ENCODE peak calls at places on chromosomes 6 and 20, in six cellular contexts. One of them, this sample, is unnamed.

GRCh38 chr20:1427457-1428054 is 34.7 kb upstream of the FKBP1A start:
- DNase-seq in H1: peak; percentile 46
- DNase-seq in IMR-90: peak; percentile 37
- DNase-seq in mesenchymal stem cell: peak; percentile 85
- DNase-seq in trophoblast cell: no peak
- DNase-seq in neuronal stem cell: peak; percentile 43
- DNase-seq in this sample: peak; percentile 83

GRCh38 chr20:31974975-31975481 is 7.1 kb downstream of the XKR7 start:
- DNase-seq in neuronal stem cell: peak; percentile 52
- DNase-seq in IMR-90: no peak
- DNase-seq in trophoblast cell: no peak
- DNase-seq in H1: no peak
- DNase-seq in mesenchymal stem cell: no peak
- DNase-seq in this sample: peak; percentile 38

GRCh38 chr20:33539129-33539528 is 49.2 kb downstream of the CBFA2T2 start:
- DNase-seq in H1: no peak
- DNase-seq in mesenchymal stem cell: peak; percentile 90
- DNase-seq in neuronal stem cell: no peak
- DNase-seq in IMR-90: peak; percentile 91
- DNase-seq in trophoblast cell: no peak
- DNase-seq in this sample: no peak

GRCh38 chr6:13409991-13410390 is 77.4 kb downstream of the GFOD1 start:
- DNase-seq in mesenchymal stem cell: no peak
- DNase-seq in neuronal stem cell: no peak
- DNase-seq in IMR-90: peak; percentile 47
- DNase-seq in trophoblast cell: no peak
- DNase-seq in H1: no peak
- DNase-seq in this sample: no peak

GRCh38 chr20:16385462-16385861 is 187.8 kb downstream of the KIF16B start:
- DNase-seq in mesenchymal stem cell: no peak
- DNase-seq in neuronal stem cell: no peak
- DNase-seq in trophoblast cell: no peak
- DNase-seq in H1: no peak
- DNase-seq in IMR-90: no peak
- DNase-seq in this sample: no peak

GRCh38 chr6:111291860-111292259 is 191.2 kb downstream of the REV3L start:
- DNase-seq in mesenchymal stem cell: no peak
- DNase-seq in neuronal stem cell: no peak
- DNase-seq in IMR-90: no peak
- DNase-seq in H1: no peak
- DNase-seq in trophoblast cell: no peak
- DNase-seq in this sample: no peak

GRCh38 chr6:149771185-149771584 is 21.6 kb downstream of the PCMT1 start:
- DNase-seq in neuronal stem cell: no peak
- DNase-seq in H1: no peak
- DNase-seq in trophoblast cell: no peak
- DNase-seq in IMR-90: no peak
- DNase-seq in mesenchymal stem cell: no peak
- DNase-seq in this sample: no peak

GRCh38 chr20:23229989-23230388 is 120.6 kb upstream of the NXT1 start:
- DNase-seq in H1: no peak
- DNase-seq in trophoblast cell: no peak
- DNase-seq in neuronal stem cell: no peak
- DNase-seq in mesenchymal stem cell: no peak
- DNase-seq in IMR-90: no peak
- DNase-seq in this sample: no peak

GRCh38 chr20:46406986-46407670 is 713 bp upstream of the ELMO2 start:
- DNase-seq in H1: no peak
- DNase-seq in mesenchymal stem cell: no peak
- DNase-seq in trophoblast cell: peak; percentile 7
- DNase-seq in neuronal stem cell: no peak
- DNase-seq in IMR-90: peak; percentile 15
- DNase-seq in this sample: no peak

GRCh38 chr6:54286141-54286540 is 22.1 kb upstream of the TINAG start:
- DNase-seq in H1: no peak
- DNase-seq in IMR-90: no peak
- DNase-seq in mesenchymal stem cell: peak; percentile 43
- DNase-seq in neuronal stem cell: no peak
- DNase-seq in trophoblast cell: no peak
- DNase-seq in this sample: no peak

GRCh38 chr6:158642097-158642601 is 2.4 kb downstream of the DYNLT1 start:
- DNase-seq in trophoblast cell: peak; percentile 66
- DNase-seq in IMR-90: peak; percentile 96
- DNase-seq in H1: no peak
- DNase-seq in neuronal stem cell: no peak
- DNase-seq in mesenchymal stem cell: peak; percentile 83
- DNase-seq in this sample: no peak

GRCh38 chr6:72950114-72950860 is 275.0 kb downstream of the KHDC1L start:
- DNase-seq in H1: no peak
- DNase-seq in trophoblast cell: peak; percentile 35
- DNase-seq in neuronal stem cell: no peak
- DNase-seq in IMR-90: peak; percentile 89
- DNase-seq in mesenchymal stem cell: peak; percentile 95
- DNase-seq in this sample: peak; percentile 69

GRCh38 chr6:105587349-105588115 is 184.7 kb upstream of the PREP start:
- DNase-seq in trophoblast cell: peak; percentile 59
- DNase-seq in neuronal stem cell: no peak
- DNase-seq in IMR-90: peak; percentile 43
- DNase-seq in mesenchymal stem cell: peak; percentile 82
- DNase-seq in H1: no peak
- DNase-seq in this sample: no peak

GRCh38 chr6:136792945-136793289 is 640 bp upstream of the MAP3K5 start:
- DNase-seq in mesenchymal stem cell: peak; percentile 92
- DNase-seq in trophoblast cell: peak; percentile 85
- DNase-seq in H1: no peak
- DNase-seq in IMR-90: peak; percentile 85
- DNase-seq in neuronal stem cell: peak; percentile 66
- DNase-seq in this sample: peak; percentile 82

GRCh38 chr20:61045876-61046585 is 206.0 kb upstream of the CDH4 start:
- DNase-seq in neuronal stem cell: no peak
- DNase-seq in mesenchymal stem cell: no peak
- DNase-seq in trophoblast cell: no peak
- DNase-seq in H1: no peak
- DNase-seq in IMR-90: no peak
- DNase-seq in this sample: no peak

GRCh38 chr20:5216663-5217062 is 89.9 kb downstream of the CDS2 start:
- DNase-seq in IMR-90: no peak
- DNase-seq in mesenchymal stem cell: no peak
- DNase-seq in neuronal stem cell: no peak
- DNase-seq in H1: no peak
- DNase-seq in trophoblast cell: no peak
- DNase-seq in this sample: no peak

GRCh38 chr20:7113577-7114466 is 346.3 kb downstream of the BMP2 start:
- DNase-seq in IMR-90: peak; percentile 1
- DNase-seq in neuronal stem cell: peak; percentile 61
- DNase-seq in H1: peak; percentile 34
- DNase-seq in trophoblast cell: no peak
- DNase-seq in mesenchymal stem cell: peak; percentile 35
- DNase-seq in this sample: peak; percentile 83

GRCh38 chr20:49874601-49875116 is 40.7 kb downstream of the SPATA2 start:
- DNase-seq in trophoblast cell: no peak
- DNase-seq in IMR-90: no peak
- DNase-seq in H1: no peak
- DNase-seq in mesenchymal stem cell: no peak
- DNase-seq in neuronal stem cell: no peak
- DNase-seq in this sample: no peak

GRCh38 chr20:49870261-49870660 is 45.1 kb downstream of the SPATA2 start:
- DNase-seq in mesenchymal stem cell: no peak
- DNase-seq in IMR-90: no peak
- DNase-seq in trophoblast cell: no peak
- DNase-seq in H1: no peak
- DNase-seq in neuronal stem cell: no peak
- DNase-seq in this sample: no peak

GRCh38 chr20:49868964-49869363 is 46.4 kb downstream of the SPATA2 start:
- DNase-seq in H1: no peak
- DNase-seq in trophoblast cell: no peak
- DNase-seq in IMR-90: no peak
- DNase-seq in mesenchymal stem cell: no peak
- DNase-seq in neuronal stem cell: no peak
- DNase-seq in this sample: no peak

GRCh38 chr20:49871391-49871948 is 43.9 kb downstream of the SPATA2 start:
- DNase-seq in IMR-90: no peak
- DNase-seq in H1: no peak
- DNase-seq in mesenchymal stem cell: no peak
- DNase-seq in trophoblast cell: peak; percentile 78
- DNase-seq in neuronal stem cell: no peak
- DNase-seq in this sample: no peak

DNA sequence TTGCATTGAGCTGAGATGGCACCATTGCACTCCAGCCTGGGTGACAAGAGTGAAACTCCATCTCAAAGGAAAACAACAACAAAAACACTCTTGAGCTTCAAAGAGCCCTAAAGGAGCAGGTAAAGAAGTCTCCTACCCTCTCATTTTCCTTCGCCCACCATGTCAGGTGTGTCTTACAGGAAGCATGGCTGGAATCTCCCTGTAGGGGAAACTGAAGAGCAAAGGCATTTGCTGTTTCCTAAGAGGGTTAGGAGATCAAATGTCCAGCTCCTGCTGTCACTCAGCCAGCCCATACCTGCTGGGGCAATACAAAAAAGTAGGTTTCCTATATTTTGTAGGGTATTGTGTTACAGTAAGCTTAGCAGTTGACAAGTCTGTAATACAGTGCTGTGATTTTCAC is 43.3 kb downstream of the SPATA2 start:
- DNase-seq in mesenchymal stem cell: no peak
- DNase-seq in IMR-90: no peak
- DNase-seq in H1: no peak
- DNase-seq in trophoblast cell: peak; percentile 74
- DNase-seq in neuronal stem cell: no peak
- DNase-seq in this sample: peak; percentile 28
- H3K4me3 ChIP-seq in mesenchymal stem cell: no peak overlapping the region
- H3K4me3 ChIP-seq in IMR-90: no peak overlapping the region
- H3K4me3 ChIP-seq in H1: no peak overlapping the region
- H3K4me3 ChIP-seq in trophoblast cell: no peak overlapping the region
- H3K4me3 ChIP-seq in neuronal stem cell: no peak overlapping the region
- H3K4me3 ChIP-seq in this sample: no peak overlapping the region

GRCh38 chr20:58018590-58018989 is 209.9 kb downstream of the ANKRD60 start:
- DNase-seq in trophoblast cell: no peak
- DNase-seq in neuronal stem cell: no peak
- DNase-seq in IMR-90: no peak
- DNase-seq in mesenchymal stem cell: no peak
- DNase-seq in H1: no peak
- DNase-seq in this sample: no peak
- H3K4me1 ChIP-seq in trophoblast cell: no peaks in the 10 kb centered on the region
- H3K4me1 ChIP-seq in neuronal stem cell: peaks cover 1% of the 10 kb centered on the region
- H3K4me1 ChIP-seq in IMR-90: no peaks in the 10 kb centered on the region
- H3K4me1 ChIP-seq in mesenchymal stem cell: peaks cover 1% of the 10 kb centered on the region
- H3K4me1 ChIP-seq in H1: no peaks in the 10 kb centered on the region
- H3K4me1 ChIP-seq in this sample: no peaks in the 10 kb centered on the region

GRCh38 chr20:45292343-45292742 is 14.3 kb upstream of the RBPJL start:
- DNase-seq in IMR-90: no peak
- DNase-seq in H1: no peak
- DNase-seq in neuronal stem cell: no peak
- DNase-seq in trophoblast cell: no peak
- DNase-seq in mesenchymal stem cell: no peak
- DNase-seq in this sample: no peak

GRCh38 chr20:45291526-45291925 is 15.1 kb upstream of the RBPJL start:
- DNase-seq in H1: no peak
- DNase-seq in neuronal stem cell: no peak
- DNase-seq in trophoblast cell: no peak
- DNase-seq in IMR-90: no peak
- DNase-seq in mesenchymal stem cell: no peak
- DNase-seq in this sample: no peak

GRCh38 chr20:45294003-45294368 is 12.7 kb upstream of the RBPJL start:
- DNase-seq in mesenchymal stem cell: no peak
- DNase-seq in neuronal stem cell: no peak
- DNase-seq in IMR-90: no peak
- DNase-seq in trophoblast cell: no peak
- DNase-seq in H1: no peak
- DNase-seq in this sample: no peak

GRCh38 chr20:45294659-45295058 is 12.0 kb upstream of the RBPJL start:
- DNase-seq in mesenchymal stem cell: no peak
- DNase-seq in trophoblast cell: no peak
- DNase-seq in neuronal stem cell: no peak
- DNase-seq in H1: no peak
- DNase-seq in IMR-90: no peak
- DNase-seq in this sample: no peak

GRCh38 chr20:45293041-45294002 is 13.3 kb upstream of the RBPJL start:
- DNase-seq in trophoblast cell: peak; percentile 61
- DNase-seq in neuronal stem cell: peak; percentile 76
- DNase-seq in IMR-90: peak; percentile 46
- DNase-seq in mesenchymal stem cell: peak; percentile 73
- DNase-seq in H1: peak; percentile 64
- DNase-seq in this sample: peak; percentile 92
- H4K8ac ChIP-seq in trophoblast cell: peak overlapping the region; percentile 90
- H4K8ac ChIP-seq in neuronal stem cell: peak overlapping the region; percentile 95
- H4K8ac ChIP-seq in IMR-90: peak overlapping the region; percentile 30
- H4K8ac ChIP-seq in mesenchymal stem cell: peak overlapping the region; percentile 76
- H4K8ac ChIP-seq in H1: peak overlapping the region; percentile 90
- H4K8ac ChIP-seq in this sample: no peak overlapping the region

GRCh38 chr6:24385536-24386269 is 17.0 kb upstream of the MRS2 start:
- DNase-seq in trophoblast cell: no peak
- DNase-seq in neuronal stem cell: no peak
- DNase-seq in mesenchymal stem cell: no peak
- DNase-seq in H1: no peak
- DNase-seq in IMR-90: no peak
- DNase-seq in this sample: no peak

GRCh38 chr6:24378473-24379097 is 20.7 kb upstream of the DCDC2 start:
- DNase-seq in neuronal stem cell: no peak
- DNase-seq in mesenchymal stem cell: no peak
- DNase-seq in IMR-90: no peak
- DNase-seq in H1: no peak
- DNase-seq in trophoblast cell: no peak
- DNase-seq in this sample: no peak

GRCh38 chr6:24376875-24377274 is 19.0 kb upstream of the DCDC2 start:
- DNase-seq in neuronal stem cell: no peak
- DNase-seq in IMR-90: no peak
- DNase-seq in mesenchymal stem cell: no peak
- DNase-seq in H1: no peak
- DNase-seq in trophoblast cell: no peak
- DNase-seq in this sample: no peak

GRCh38 chr6:24382220-24382540 is 20.6 kb upstream of the MRS2 start:
- DNase-seq in IMR-90: no peak
- DNase-seq in trophoblast cell: no peak
- DNase-seq in neuronal stem cell: no peak
- DNase-seq in H1: no peak
- DNase-seq in mesenchymal stem cell: no peak
- DNase-seq in this sample: no peak

DNA sequence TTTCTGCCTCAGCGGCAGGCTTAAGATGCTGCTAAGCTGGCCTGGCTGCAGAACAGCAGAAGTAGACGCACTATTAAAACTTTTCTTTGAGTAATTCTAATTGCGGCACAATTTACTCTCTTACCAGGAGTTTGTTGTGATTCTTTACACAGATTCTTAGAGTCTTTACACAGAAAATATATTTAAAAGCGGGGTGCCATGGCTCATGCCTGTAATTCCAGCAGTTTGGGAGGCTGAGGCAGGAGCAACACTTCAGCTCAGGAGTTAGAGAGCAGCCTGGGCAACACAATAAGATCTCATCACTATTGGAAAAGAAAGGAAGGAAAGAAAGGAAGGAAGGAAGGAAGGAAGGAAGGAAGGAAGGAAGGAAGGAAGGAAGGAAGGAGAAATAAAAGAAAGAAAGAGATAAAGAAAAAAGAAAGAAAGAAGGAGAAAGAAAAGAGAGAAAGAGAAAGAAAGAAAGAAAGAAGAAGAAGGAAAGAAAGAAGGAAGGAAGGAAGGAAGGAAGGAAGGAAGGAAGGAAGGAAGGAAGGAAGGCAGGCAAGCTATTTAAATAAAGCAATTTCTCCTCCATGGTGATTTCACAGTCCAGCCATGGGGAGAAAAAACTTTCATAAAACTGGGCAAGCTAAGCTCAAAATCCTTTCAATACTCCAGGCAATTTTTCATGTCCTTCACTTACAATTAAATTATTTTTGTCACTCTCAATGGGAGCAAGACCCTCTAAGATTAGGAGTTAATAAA is 21.1 kb upstream of the MRS2 start:
- DNase-seq in H1: no peak
- DNase-seq in neuronal stem cell: no peak
- DNase-seq in trophoblast cell: no peak
- DNase-seq in IMR-90: no peak
- DNase-seq in mesenchymal stem cell: no peak
- DNase-seq in this sample: no peak
- H3K4me3 ChIP-seq in H1: no peak overlapping the region
- H3K4me3 ChIP-seq in neuronal stem cell: no peak overlapping the region
- H3K4me3 ChIP-seq in trophoblast cell: no peak overlapping the region
- H3K4me3 ChIP-seq in IMR-90: no peak overlapping the region
- H3K4me3 ChIP-seq in mesenchymal stem cell: no peak overlapping the region
- H3K4me3 ChIP-seq in this sample: no peak overlapping the region